ENCODE peak calls at places on chromosomes 3 and 15, in nine cellular contexts. W is sigmoid colon; G is stomach; O is AG04450; S is upper lobe of right lung; D is heart left ventricle; Y is naive thymus-derived CD4-positive, alpha-beta T cell; Q is PC-9; K is SJCRH30. P is an unnamed sample.

GRCh38 chr3:111924283-111924682 is 54.5 kb upstream of the ABHD10 start:
- DNase-seq in W (peak), G (peak), O (no peak), S (no peak), D (peak), Y (no peak), Q (no peak), K (peak), P (peak)

GRCh38 chr15:63942486-63943365 is 103.6 kb downstream of the DAPK2 start:
- DNase-seq in W (no peak), G (no peak), O (no peak), S (no peak), D (no peak), Y (no peak), Q (no peak), K (peak), P (no peak)

GRCh38 chr3:190701096-190701532 is 161.4 kb downstream of the GMNC start:
- DNase-seq in W (no peak), G (peak), O (no peak), S (no peak), D (peak), Y (no peak), Q (peak), K (peak), P (peak)

GRCh38 chr3:120471643-120472042 is 20.9 kb upstream of the FSTL1 start:
- DNase-seq in W (no peak), G (no peak), O (peak), S (no peak), D (no peak), Y (no peak), Q (no peak), K (no peak), P (no peak)

GRCh38 chr15:74799843-74800558 is 12.6 kb upstream of the LMAN1L start:
- DNase-seq in W (peak), G (peak), O (no peak), S (peak), D (peak), Y (peak), Q (peak), K (peak), P (peak)

GRCh38 chr3:78878011-78878410 is 889.8 kb downstream of the ROBO1 start:
- DNase-seq in W (no peak), G (no peak), O (peak), S (no peak), D (no peak), Y (no peak), Q (no peak), K (no peak), P (no peak)

GRCh38 chr15:63420333-63420741 is 38.7 kb upstream of the CA12 start:
- DNase-seq in W (no peak), G (no peak), O (no peak), S (no peak), D (no peak), Y (no peak), Q (no peak), K (no peak), P (no peak)

GRCh38 chr3:131526801-131527347 is 24.1 kb upstream of the MRPL3 start:
- DNase-seq in W (no peak), G (peak), O (no peak), S (peak), D (peak), Y (no peak), Q (no peak), K (peak), P (peak)

GRCh38 chr3:80405618-80406017 is 637.8 kb upstream of the ROBO1 start:
- DNase-seq in W (no peak), G (no peak), O (no peak), S (no peak), D (no peak), Y (no peak), Q (no peak), K (no peak), P (no peak)

GRCh38 chr3:177322846-177323245 is 125.6 kb upstream of the TBL1XR1 start:
- DNase-seq in W (no peak), G (no peak), O (no peak), S (no peak), D (peak), Y (no peak), Q (no peak), K (no peak), P (no peak)

DNA sequence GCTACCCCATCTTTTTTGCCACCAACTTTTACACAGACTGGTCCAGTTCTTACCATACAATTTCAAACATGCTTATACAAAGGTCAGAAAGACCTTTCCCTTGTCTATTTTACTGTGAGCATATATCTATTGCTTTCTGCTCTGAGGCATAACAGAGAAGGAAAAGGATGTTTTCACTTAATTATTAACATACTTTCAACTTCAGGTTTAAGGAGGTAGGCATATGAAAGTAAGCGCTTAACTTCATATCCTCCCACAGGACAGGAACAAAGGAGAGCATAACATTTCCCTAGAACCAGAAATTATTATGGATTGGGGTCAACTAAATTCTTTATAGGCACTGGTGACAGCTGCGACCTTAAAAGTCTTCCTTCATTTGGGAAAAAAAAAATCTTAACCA is 1.1 kb downstream of the MYEF2 start:
- DNase-seq in W (no peak), G (no peak), O (no peak), S (no peak), D (no peak), Y (no peak), Q (no peak), K (no peak), P (no peak)
- H3K27ac ChIP-seq in W (peak), G (peak), O (no peak), S (no peak), D (no peak), Y (no peak), Q (no peak), K (no peak), P (peak)

GRCh38 chr3:30448436-30448835 is 158.0 kb upstream of the TGFBR2 start:
- DNase-seq in W (no peak), G (no peak), O (no peak), S (no peak), D (no peak), Y (no peak), Q (no peak), K (no peak), P (no peak)

GRCh38 chr3:30439451-30440053 is 166.8 kb upstream of the TGFBR2 start:
- DNase-seq in W (peak), G (no peak), O (no peak), S (no peak), D (no peak), Y (no peak), Q (no peak), K (no peak), P (no peak)

GRCh38 chr3:30440880-30441279 is 165.5 kb upstream of the TGFBR2 start:
- DNase-seq in W (peak), G (peak), O (no peak), S (no peak), D (peak), Y (no peak), Q (no peak), K (no peak), P (no peak)

GRCh38 chr3:30440147-30440604 is 166.2 kb upstream of the TGFBR2 start:
- DNase-seq in W (no peak), G (peak), O (no peak), S (no peak), D (no peak), Y (no peak), Q (peak), K (no peak), P (no peak)

GRCh38 chr3:30443756-30444673 is 162.4 kb upstream of the TGFBR2 start:
- DNase-seq in W (no peak), G (no peak), O (no peak), S (no peak), D (no peak), Y (no peak), Q (no peak), K (no peak), P (no peak)
- H3K27ac ChIP-seq in W (peak), G (no peak), O (no peak), S (no peak), D (no peak), Y (no peak), Q (no peak), K (no peak), P (no peak)

GRCh38 chr3:57822686-57823085 is 66.6 kb downstream of the SLMAP start:
- DNase-seq in W (no peak), G (no peak), O (no peak), S (no peak), D (no peak), Y (no peak), Q (no peak), K (no peak), P (no peak)

GRCh38 chr3:57816471-57817105 is 60.5 kb downstream of the SLMAP start:
- DNase-seq in W (no peak), G (no peak), O (no peak), S (no peak), D (no peak), Y (no peak), Q (no peak), K (no peak), P (no peak)

GRCh38 chr3:57818772-57819171 is 62.7 kb downstream of the SLMAP start:
- DNase-seq in W (no peak), G (no peak), O (no peak), S (no peak), D (no peak), Y (no peak), Q (no peak), K (no peak), P (no peak)

GRCh38 chr3:57821765-57822164 is 65.7 kb downstream of the SLMAP start:
- DNase-seq in W (no peak), G (no peak), O (no peak), S (no peak), D (no peak), Y (no peak), Q (no peak), K (no peak), P (no peak)

GRCh38 chr3:57820479-57820878 is 64.4 kb downstream of the SLMAP start:
- DNase-seq in W (no peak), G (no peak), O (no peak), S (no peak), D (no peak), Y (no peak), Q (no peak), K (no peak), P (no peak)
- H3K27ac ChIP-seq in W (no peak), G (no peak), O (no peak), S (no peak), D (no peak), Y (no peak), Q (peak), K (no peak), P (no peak)

GRCh38 chr3:10479311-10479710 is 26.1 kb downstream of the ATP2B2 start:
- DNase-seq in W (no peak), G (no peak), O (no peak), S (no peak), D (no peak), Y (no peak), Q (no peak), K (no peak), P (no peak)
- H3K27ac ChIP-seq in W (no peak), G (no peak), O (no peak), S (no peak), D (no peak), Y (no peak), Q (no peak), K (no peak), P (no peak)

DNA sequence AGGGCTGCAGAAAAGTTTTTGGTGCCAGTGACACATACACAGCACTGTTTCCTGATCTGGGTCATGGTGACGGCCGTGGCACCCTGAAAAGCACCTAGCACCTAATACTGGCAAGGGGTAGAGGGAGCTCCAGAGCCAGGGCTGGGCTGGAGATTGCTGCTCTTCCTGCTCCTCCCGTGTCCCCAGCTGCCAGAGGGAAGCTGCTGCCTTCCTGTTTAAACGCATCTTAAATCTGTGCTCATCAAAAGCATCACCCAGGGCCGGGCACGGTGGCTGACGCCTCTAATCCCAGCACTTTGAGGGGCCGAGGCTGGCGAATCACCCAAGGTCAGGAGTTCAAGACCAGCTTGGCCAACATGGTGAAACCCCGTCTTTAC is 156.7 kb upstream of the MEF2A start:
- DNase-seq in W (peak), G (peak), O (no peak), S (peak), D (peak), Y (peak), Q (peak), K (peak), P (peak)
- H3K27ac ChIP-seq in W (peak), G (no peak), O (no peak), S (peak), D (no peak), Y (no peak), Q (no peak), K (no peak), P (peak)

DNA sequence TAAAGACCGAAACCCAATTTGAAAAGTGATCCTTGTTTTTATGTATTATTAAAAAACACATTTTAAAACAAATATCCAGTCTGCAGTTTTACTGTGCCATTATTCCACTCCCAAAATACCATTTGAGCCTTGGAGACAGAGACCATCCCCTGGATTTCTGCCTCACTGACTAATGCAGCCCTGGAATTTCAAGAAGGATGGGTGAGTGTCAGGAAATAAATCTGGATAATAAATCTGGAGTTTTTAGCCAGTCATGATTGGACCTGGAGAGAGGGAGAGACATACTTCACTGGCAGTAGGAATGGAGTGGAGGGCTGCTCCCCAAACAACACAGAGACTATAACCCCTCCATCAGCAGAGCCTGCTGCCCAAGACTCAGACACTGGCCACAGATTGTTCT is 123.3 kb downstream of the MYLK start:
- DNase-seq in W (no peak), G (no peak), O (no peak), S (no peak), D (no peak), Y (no peak), Q (no peak), K (no peak), P (no peak)
- H3K27ac ChIP-seq in W (no peak), G (no peak), O (no peak), S (no peak), D (no peak), Y (no peak), Q (no peak), K (no peak), P (no peak)

GRCh38 chr15:78923480-78924360 is 21.1 kb downstream of the CTSH start:
- DNase-seq in W (no peak), G (no peak), O (no peak), S (no peak), D (peak), Y (no peak), Q (no peak), K (no peak), P (no peak)

GRCh38 chr15:78925076-78925624 is 19.7 kb downstream of the CTSH start:
- DNase-seq in W (no peak), G (no peak), O (no peak), S (peak), D (no peak), Y (no peak), Q (no peak), K (no peak), P (no peak)

GRCh38 chr15:78921517-78921916 is 23.3 kb downstream of the CTSH start:
- DNase-seq in W (no peak), G (no peak), O (no peak), S (no peak), D (no peak), Y (no peak), Q (no peak), K (no peak), P (no peak)

GRCh38 chr15:78922527-78922926 is 22.3 kb downstream of the CTSH start:
- DNase-seq in W (no peak), G (no peak), O (no peak), S (no peak), D (no peak), Y (no peak), Q (no peak), K (no peak), P (no peak)

GRCh38 chr15:78921940-78922339 is 22.9 kb downstream of the CTSH start:
- DNase-seq in W (no peak), G (no peak), O (no peak), S (no peak), D (no peak), Y (no peak), Q (no peak), K (no peak), P (no peak)
- H3K27ac ChIP-seq in W (no peak), G (no peak), O (no peak), S (no peak), D (no peak), Y (no peak), Q (no peak), K (no peak), P (no peak)

P was measured in lower lobe of right lung.